ENCODE peak calls at places on chromosome 10, in four cellular contexts. Q, L, O and U are unnamed samples.

GRCh38 chr10:14879055-14879800 is 562 bp downstream of the SUV39H2 start:
- DNase-seq in O (no peak), L (no peak), Q (no peak), U (no peak)

GRCh38 chr10:113273151-113273876 is 279.5 kb upstream of the HABP2 start:
- DNase-seq in O (no peak), L (no peak), Q (no peak), U (no peak)

GRCh38 chr10:93745411-93746065 is 12.2 kb upstream of the LGI1 start:
- DNase-seq in Q (no peak), O (no peak), L (no peak), U (no peak)

GRCh38 chr10:122688293-122688989 is 11.2 kb downstream of the C10orf120 start:
- DNase-seq in O (no peak), Q (no peak), L (peak), U (no peak)

GRCh38 chr10:96830511-96831199 is 1.4 kb upstream of the LCOR start:
- DNase-seq in Q (peak), L (peak), O (peak), U (peak)

GRCh38 chr10:103042908-103043307 is 124.8 kb downstream of the CNNM2 start:
- DNase-seq in L (no peak), Q (no peak), O (no peak), U (no peak)

GRCh38 chr10:121598261-121599249 is at the start of gene FGFR2:
- DNase-seq in O (peak), Q (peak), L (peak), U (peak)

GRCh38 chr10:121574519-121575170 is 23.6 kb downstream of the FGFR2 start:
- DNase-seq in Q (no peak), L (peak), O (no peak), U (no peak)

GRCh38 chr10:103932996-103933395 is 15.0 kb upstream of the STN1 start:
- DNase-seq in Q (no peak), O (no peak), L (no peak), U (no peak)

GRCh38 chr10:77383861-77384553 is 253.6 kb downstream of the KCNMA1 start:
- DNase-seq in L (no peak), O (no peak), Q (no peak), U (no peak)

GRCh38 chr10:97922378-97922758 is 72.7 kb downstream of the GOLGA7B start:
- DNase-seq in L (no peak), O (peak), Q (no peak), U (no peak)

GRCh38 chr10:28118985-28119628 is 120.2 kb upstream of the ODAD2 start:
- DNase-seq in L (no peak), Q (no peak), O (no peak), U (no peak)

GRCh38 chr10:108515821-108516220 is 1351.3 kb upstream of the SORCS1 start:
- DNase-seq in O (no peak), Q (no peak), L (no peak), U (no peak)

GRCh38 chr10:26503911-26504310 is 65.8 kb downstream of the APBB1IP start:
- DNase-seq in O (no peak), Q (no peak), L (no peak), U (no peak)

GRCh38 chr10:132222726-132223125 is 36.0 kb downstream of the DPYSL4 start:
- DNase-seq in L (no peak), O (no peak), Q (no peak), U (no peak)

GRCh38 chr10:132225073-132225848 is 38.5 kb downstream of the DPYSL4 start:
- DNase-seq in L (no peak), Q (no peak), O (no peak), U (no peak)

GRCh38 chr10:132224343-132225072 is 37.8 kb downstream of the DPYSL4 start:
- DNase-seq in L (no peak), O (no peak), Q (no peak), U (no peak)

GRCh38 chr10:132223611-132224342 is 37.0 kb downstream of the DPYSL4 start:
- DNase-seq in L (no peak), O (no peak), Q (no peak), U (no peak)

GRCh38 chr10:132223156-132223590 is 36.4 kb downstream of the DPYSL4 start:
- DNase-seq in O (peak), Q (peak), L (peak), U (peak)
- TF ChIP-seq CTCF in O (peak), Q (peak), L (peak), U (peak)

DNA sequence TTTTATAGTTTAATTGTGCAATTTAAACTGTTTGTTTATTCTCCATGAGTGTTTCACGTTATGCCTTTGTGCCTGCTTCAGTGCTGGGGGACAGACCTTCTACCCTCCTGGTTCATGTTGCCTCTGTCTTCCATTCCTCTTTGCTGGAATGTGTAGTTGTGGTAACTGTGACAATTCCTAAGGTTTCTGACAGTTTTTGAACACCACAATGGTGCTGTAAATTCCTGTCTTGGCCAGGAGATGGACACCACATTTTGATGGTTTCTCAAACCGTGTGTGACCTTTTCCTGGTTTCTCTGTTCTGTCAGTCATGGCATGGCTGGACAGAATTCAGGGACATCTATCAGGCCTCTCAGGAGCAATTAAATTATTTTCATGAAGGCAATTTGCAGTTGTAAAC is 201.8 kb downstream of the BICC1 start:
- DNase-seq in L (no peak), O (no peak), Q (no peak), U (no peak)
- TF ChIP-seq CTCF in L (no peak), O (no peak), Q (no peak), U (no peak)

GRCh38 chr10:5343561-5343960 is 21.2 kb upstream of the UCN3 start:
- DNase-seq in L (no peak), Q (no peak), O (no peak), U (no peak)
- TF ChIP-seq CTCF in L (no peak), Q (no peak), O (no peak), U (no peak)

DNA sequence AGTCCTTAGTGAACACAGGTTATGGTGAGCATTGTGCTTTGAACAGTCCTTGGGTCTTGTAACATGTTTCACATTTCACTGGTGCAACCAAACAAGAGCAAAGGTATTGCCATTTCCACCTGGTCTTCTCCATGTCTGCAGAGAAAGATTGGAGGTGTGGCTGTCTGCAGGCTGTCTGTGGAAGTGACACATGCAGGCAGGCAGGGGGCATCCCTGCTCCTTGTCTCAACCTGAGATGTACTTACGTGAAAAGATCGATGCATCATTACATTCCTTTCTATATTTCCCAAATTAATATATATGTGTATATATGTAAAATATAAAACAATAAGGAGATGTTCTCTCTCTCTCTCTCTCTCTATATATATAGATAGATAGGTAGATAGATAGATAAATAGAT is 54.3 kb downstream of the LRRC18 start:
- DNase-seq in L (no peak), O (no peak), Q (no peak), U (no peak)
- TF ChIP-seq CTCF in L (peak), O (no peak), Q (no peak), U (no peak)

GRCh38 chr10:120422459-120422858 is 34.6 kb upstream of the PLPP4 start:
- DNase-seq in Q (no peak), L (peak), O (no peak), U (no peak)

GRCh38 chr10:120421250-120421649 is 35.8 kb upstream of the PLPP4 start:
- DNase-seq in O (no peak), Q (no peak), L (no peak), U (no peak)

GRCh38 chr10:120424198-120424464 is 32.9 kb upstream of the PLPP4 start:
- DNase-seq in Q (no peak), O (no peak), L (no peak), U (no peak)

GRCh38 chr10:120426306-120426705 is 30.7 kb upstream of the PLPP4 start:
- DNase-seq in L (no peak), O (no peak), Q (no peak), U (no peak)

GRCh38 chr10:120423350-120424197 is 33.5 kb upstream of the PLPP4 start:
- DNase-seq in O (no peak), Q (peak), L (peak), U (peak)
- TF ChIP-seq CTCF in O (no peak), Q (peak), L (peak), U (peak)

GRCh38 chr10:32693441-32693979 is 247.6 kb downstream of the CCDC7 start:
- DNase-seq in Q (no peak), O (no peak), L (no peak), U (no peak)

GRCh38 chr10:32684291-32684690 is 238.4 kb downstream of the CCDC7 start:
- DNase-seq in L (no peak), Q (no peak), O (no peak), U (no peak)

GRCh38 chr10:32692174-32692573 is 246.2 kb downstream of the CCDC7 start:
- DNase-seq in Q (no peak), L (peak), O (no peak), U (no peak)

GRCh38 chr10:32687116-32687515 is 241.2 kb downstream of the CCDC7 start:
- DNase-seq in Q (no peak), L (peak), O (no peak), U (no peak)

GRCh38 chr10:32687546-32687945 is 241.6 kb downstream of the CCDC7 start:
- DNase-seq in L (no peak), Q (no peak), O (no peak), U (no peak)
- TF ChIP-seq CTCF in L (no peak), Q (no peak), O (no peak), U (no peak)

GRCh38 chr10:69757206-69757552 is 44.5 kb upstream of the COL13A1 start:
- DNase-seq in O (no peak), Q (no peak), L (no peak), U (no peak)

GRCh38 chr10:69756279-69756678 is 45.4 kb upstream of the COL13A1 start:
- DNase-seq in L (no peak), O (no peak), Q (no peak), U (no peak)

GRCh38 chr10:69759641-69760040 is 42.1 kb upstream of the COL13A1 start:
- DNase-seq in L (no peak), O (no peak), Q (no peak), U (no peak)

GRCh38 chr10:69758310-69758728 is 43.4 kb upstream of the COL13A1 start:
- DNase-seq in L (no peak), Q (no peak), O (no peak), U (no peak)

GRCh38 chr10:69757553-69758309 is 44.0 kb upstream of the COL13A1 start:
- DNase-seq in L (peak), O (no peak), Q (peak), U (no peak)
- TF ChIP-seq CTCF in L (no peak), O (no peak), Q (no peak), U (no peak)

DNA sequence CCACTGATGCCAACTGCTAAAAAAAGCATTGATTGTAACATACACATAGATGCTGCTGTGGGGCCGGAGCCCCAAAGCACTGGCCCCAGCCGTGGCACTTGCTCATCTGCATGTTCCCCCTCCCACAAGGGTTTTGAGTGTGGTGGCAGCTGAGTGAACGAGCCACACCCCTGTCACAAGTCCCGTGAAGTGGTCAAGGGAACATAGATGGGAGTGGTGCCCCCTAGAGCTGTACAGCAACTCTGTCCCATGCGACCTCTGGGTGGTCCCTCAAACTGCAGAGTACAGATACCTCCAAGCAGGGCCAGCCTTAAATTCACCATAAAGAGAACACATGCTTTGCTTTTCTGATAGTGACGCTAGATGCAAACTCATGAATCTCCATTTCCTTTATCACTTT is 503.3 kb upstream of the NRP1 start:
- DNase-seq in O (no peak), Q (no peak), L (no peak), U (no peak)
- TF ChIP-seq CTCF in O (no peak), Q (no peak), L (no peak), U (no peak)

GRCh38 chr10:5764422-5765297 is 48.6 kb downstream of the GDI2 start:
- DNase-seq in L (no peak), Q (no peak), O (no peak), U (no peak)
- TF ChIP-seq CTCF in L (no peak), Q (no peak), O (no peak), U (no peak)

GRCh38 chr10:115829501-115830215 is 443.3 kb downstream of the GFRA1 start:
- DNase-seq in Q (no peak), L (peak), O (no peak), U (no peak)
- TF ChIP-seq CTCF in Q (no peak), L (peak), O (no peak), U (no peak)